ENCODE peak calls at places on chromosomes 11 and 22, in nine cellular contexts. L is NCI-H2029; H is fibroblast of lung; A is dorsolateral prefrontal cortex; D is H4; M is SK-N-MC; N is lower leg skin; R is IMR-90; P is stimulated activated CD4-positive, alpha-beta T cell treated with anti-CD3 and anti-CD28 coated beads, Interleukin-1b, Interleukin-23, amount 100 ng/mL, for 1 hour. U is an unnamed sample.

GRCh38 chr11:86980397-86980796 is 25.2 kb upstream of the FZD4 start:
- DNase-seq in M (no peak), L (no peak), A (no peak), H (no peak), P (no peak), N (no peak), R (no peak), D (no peak), U (peak)

GRCh38 chr11:8259316-8259995 is 4.2 kb downstream of the LMO1 start:
- DNase-seq in P (no peak), H (no peak), L (no peak), A (no peak), D (no peak), N (peak), M (no peak), R (no peak), U (no peak)

GRCh38 chr22:39092111-39092867 is 4.8 kb upstream of the APOBEC3H start:
- DNase-seq in P (no peak), M (no peak), A (no peak), N (no peak), L (no peak), H (no peak), R (no peak), D (no peak), U (no peak)

GRCh38 chr11:17117262-17117661 is 39.8 kb upstream of the RPS13 start:
- DNase-seq in N (no peak), P (no peak), H (no peak), A (no peak), L (no peak), R (no peak), M (no peak), D (no peak), U (no peak)

GRCh38 chr11:108967571-108967970 is 302.7 kb downstream of the DDX10 start:
- DNase-seq in N (no peak), P (no peak), A (peak), L (peak), M (no peak), D (no peak), R (no peak), H (peak), U (peak)

GRCh38 chr11:94332814-94333213 is 28.4 kb downstream of the IZUMO1R start:
- DNase-seq in M (no peak), A (no peak), D (no peak), P (no peak), H (no peak), N (no peak), L (no peak), R (no peak), U (no peak)

GRCh38 chr22:46373166-46373565 is 37.7 kb downstream of the TRMU start:
- DNase-seq in L (no peak), D (no peak), A (no peak), P (no peak), R (no peak), H (no peak), M (no peak), N (no peak), U (no peak)

GRCh38 chr11:13205446-13205845 is 72.1 kb upstream of the BMAL1 start:
- DNase-seq in P (no peak), L (no peak), D (no peak), R (peak), H (no peak), A (no peak), M (no peak), N (no peak), U (no peak)

GRCh38 chr22:20579273-20580120 is 72.1 kb downstream of the MED15 start:
- DNase-seq in N (no peak), H (no peak), D (no peak), L (peak), M (no peak), A (no peak), P (no peak), R (no peak), U (no peak)

GRCh38 chr11:103609117-103610066 is 427.0 kb upstream of the DDI1 start:
- DNase-seq in D (peak), R (peak), H (peak), M (no peak), L (no peak), P (no peak), A (no peak), N (no peak), U (peak)

GRCh38 chr22:23652711-23653110 is 20.6 kb upstream of the DRICH1 start:
- DNase-seq in N (no peak), P (no peak), H (no peak), M (no peak), R (no peak), L (no peak), A (no peak), D (no peak), U (no peak)

GRCh38 chr11:83827940-83828554 is 541.9 kb upstream of the CCDC90B start:
- DNase-seq in M (peak), R (peak), D (peak), A (no peak), N (no peak), L (no peak), P (no peak), H (peak), U (peak)

GRCh38 chr11:118046051-118046963 is 30.6 kb upstream of the TMPRSS4 start:
- DNase-seq in N (no peak), L (no peak), D (no peak), A (no peak), M (no peak), P (no peak), H (no peak), R (no peak), U (no peak)

GRCh38 chr11:2267871-2268825 is 2.2 kb downstream of the ASCL2 start:
- DNase-seq in L (no peak), R (no peak), P (no peak), D (no peak), A (no peak), H (no peak), M (no peak), N (peak), U (no peak)